ENCODE peak calls at places on chromosomes 12 and 14, in six cellular contexts. M, I, S, A, B and X are unnamed samples.

GRCh38 chr12:53298154-53298553 is 1.3 kb upstream of the MYG1 start:
- DNase-seq in I (no peak), B (peak), S (peak), A (no peak), M (no peak), X (peak)

GRCh38 chr14:76918751-76919421 is 92.7 kb downstream of the LRRC74A start:
- DNase-seq in A (no peak), S (peak), I (peak), M (no peak), B (peak), X (peak)

GRCh38 chr12:79409562-79409961 is 281.2 kb downstream of the PAWR start:
- DNase-seq in S (peak), B (no peak), M (no peak), I (no peak), A (no peak), X (peak)

GRCh38 chr14:55099741-55100140 is 29.3 kb upstream of the LGALS3 start:
- DNase-seq in B (no peak), A (no peak), S (peak), M (no peak), I (no peak), X (peak)

GRCh38 chr12:93539821-93540220 is 32.7 kb upstream of the SOCS2 start:
- DNase-seq in I (no peak), S (no peak), A (no peak), M (no peak), B (no peak), X (no peak)

GRCh38 chr12:59657266-59657665 is 61.4 kb downstream of the SLC16A7 start:
- DNase-seq in B (no peak), M (no peak), S (peak), A (no peak), I (no peak), X (peak)

GRCh38 chr12:128932521-128932920 is 79.2 kb downstream of the GLT1D1 start:
- DNase-seq in I (no peak), A (no peak), B (no peak), M (no peak), S (no peak), X (no peak)

GRCh38 chr14:95530461-95531170 is 4.2 kb upstream of the GLRX5 start:
- DNase-seq in I (no peak), A (no peak), B (peak), S (no peak), M (no peak), X (no peak)

GRCh38 chr12:5904441-5904840 is 40.6 kb downstream of the ANO2 start:
- DNase-seq in A (no peak), M (no peak), B (no peak), S (no peak), I (no peak), X (no peak)

GRCh38 chr12:101564912-101565311 is 29.9 kb upstream of the MYBPC1 start:
- DNase-seq in I (peak), M (no peak), B (no peak), S (no peak), A (no peak), X (no peak)

GRCh38 chr12:53825246-53826081 is 73.7 kb upstream of the CISTR start:
- DNase-seq in I (no peak), A (no peak), S (peak), M (no peak), B (no peak), X (peak)

GRCh38 chr12:88219861-88220260 is 77.8 kb downstream of the TMTC3 start:
- DNase-seq in M (no peak), S (no peak), B (no peak), I (no peak), A (no peak), X (no peak)

GRCh38 chr14:53430870-53431269 is 277.7 kb upstream of the DDHD1 start:
- DNase-seq in M (no peak), I (no peak), B (no peak), A (no peak), S (peak), X (no peak)

GRCh38 chr12:122413516-122414404 is 8.7 kb downstream of the CLIP1 start:
- DNase-seq in A (no peak), B (no peak), M (no peak), S (no peak), I (no peak), X (no peak)

GRCh38 chr12:112992541-112993398 is 14.5 kb downstream of the OAS2 start:
- DNase-seq in S (peak), I (peak), B (peak), M (peak), A (peak), X (peak)

GRCh38 chr12:388547-389137 is 478 bp downstream of the KDM5A start:
- DNase-seq in M (no peak), A (no peak), B (no peak), S (peak), I (no peak), X (peak)

GRCh38 chr12:90995041-90995440 is 9.7 kb downstream of the EPYC start:
- DNase-seq in S (no peak), I (no peak), A (no peak), B (no peak), M (no peak), X (no peak)

GRCh38 chr12:132391326-132392041 is 62.1 kb upstream of the GALNT9 start:
- DNase-seq in M (no peak), I (no peak), S (no peak), B (no peak), A (no peak), X (no peak)

GRCh38 chr12:116910645-116911449 is at the start of gene FBXW8:
- DNase-seq in I (peak), B (peak), S (peak), M (peak), A (no peak), X (peak)

GRCh38 chr14:20610002-20610765 is 19.0 kb upstream of the RNASE12 start:
- DNase-seq in I (peak), M (no peak), A (no peak), S (peak), B (peak), X (peak)

GRCh38 chr14:62209287-62209899 is 447.2 kb downstream of the SNAPC1 start:
- DNase-seq in M (no peak), S (peak), A (no peak), B (no peak), I (no peak), X (peak)

GRCh38 chr12:98803468-98804209 is 158.5 kb downstream of the APAF1 start:
- DNase-seq in A (no peak), I (no peak), M (no peak), S (peak), B (no peak), X (no peak)

GRCh38 chr14:77457115-77457521 is 283 bp downstream of the VIPAS39 start:
- DNase-seq in A (no peak), I (no peak), S (peak), B (no peak), M (no peak), X (no peak)

GRCh38 chr12:130849561-130850417 is 10.7 kb upstream of the STX2 start:
- DNase-seq in I (peak), B (no peak), A (no peak), M (no peak), S (no peak), X (no peak)

GRCh38 chr12:20716985-20717384 is 21.9 kb downstream of the SLCO1C1 start:
- DNase-seq in B (no peak), M (no peak), A (no peak), I (no peak), S (no peak), X (no peak)

GRCh38 chr12:42508913-42509312 is 80.6 kb downstream of the PRICKLE1 start:
- DNase-seq in B (no peak), M (no peak), A (no peak), I (no peak), S (no peak), X (no peak)

GRCh38 chr14:76337619-76338545 is 38.1 kb upstream of the ESRRB start:
- DNase-seq in B (no peak), I (no peak), S (no peak), M (no peak), A (no peak), X (no peak)

GRCh38 chr12:15049456-15050153 is 76.8 kb downstream of the PDE6H start:
- DNase-seq in A (no peak), M (no peak), S (no peak), I (no peak), B (no peak), X (no peak)

GRCh38 chr12:52391618-52392002 is 6.2 kb upstream of the KRT84 start:
- DNase-seq in I (no peak), S (no peak), B (no peak), M (no peak), A (no peak), X (no peak)

GRCh38 chr12:54017027-54017788 is 8.4 kb downstream of the HOXC8 start:
- DNase-seq in S (no peak), I (peak), B (no peak), M (no peak), A (no peak), X (peak)

GRCh38 chr14:45868377-45868776 is 615.4 kb upstream of the MIS18BP1 start:
- DNase-seq in A (no peak), I (no peak), S (no peak), B (no peak), M (no peak), X (no peak)

GRCh38 chr14:84029720-84030119 is 1500.2 kb upstream of the FLRT2 start:
- DNase-seq in M (no peak), I (no peak), S (no peak), A (no peak), B (no peak), X (peak)

GRCh38 chr12:130405332-130405731 is 67.6 kb downstream of the PIWIL1 start:
- DNase-seq in I (peak), M (no peak), B (no peak), A (no peak), S (no peak), X (no peak)

GRCh38 chr14:32324601-32325000 is 4.5 kb upstream of the AKAP6 start:
- DNase-seq in A (no peak), S (no peak), B (no peak), I (no peak), M (no peak), X (peak)

GRCh38 chr12:50353869-50354593 is 42.4 kb downstream of the FAM186A start:
- DNase-seq in A (no peak), S (peak), I (no peak), B (no peak), M (no peak), X (peak)

GRCh38 chr12:107598906-107599305 is 86.7 kb upstream of the PWP1 start:
- DNase-seq in B (no peak), M (no peak), I (no peak), A (no peak), S (no peak), X (no peak)

GRCh38 chr14:68468437-68469207 is 324.2 kb downstream of the ZFP36L1 start:
- DNase-seq in A (no peak), I (no peak), S (no peak), M (no peak), B (peak), X (peak)
- H3K23ac ChIP-seq in A (no peak), I (no peak), S (no peak), M (no peak), B (no peak), X (no peak)

DNA sequence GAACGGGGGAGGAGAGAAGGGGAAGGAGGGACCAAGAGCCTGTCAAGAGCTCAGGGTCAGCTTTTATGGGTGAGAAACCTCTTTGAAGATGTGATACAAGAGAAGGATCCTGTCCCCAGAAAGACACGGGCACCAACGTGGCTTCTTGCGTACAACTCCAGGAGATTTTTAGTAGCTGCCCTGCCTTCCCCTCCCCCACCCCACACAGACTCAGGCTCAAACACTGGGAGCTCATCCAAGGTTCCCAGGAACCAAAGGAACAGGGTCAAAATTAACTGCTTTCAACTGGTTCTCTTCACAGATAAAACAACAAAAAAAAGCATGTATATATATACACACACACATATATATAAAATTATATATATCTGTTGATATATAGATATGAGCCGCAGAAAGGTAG is 34.6 kb downstream of the APPL2 start:
- DNase-seq in S (no peak), B (no peak), A (no peak), M (no peak), I (no peak), X (no peak)
- H2AFZ ChIP-seq in S (no peak), B (no peak), A (no peak), M (no peak), I (no peak), X (no peak)

DNA sequence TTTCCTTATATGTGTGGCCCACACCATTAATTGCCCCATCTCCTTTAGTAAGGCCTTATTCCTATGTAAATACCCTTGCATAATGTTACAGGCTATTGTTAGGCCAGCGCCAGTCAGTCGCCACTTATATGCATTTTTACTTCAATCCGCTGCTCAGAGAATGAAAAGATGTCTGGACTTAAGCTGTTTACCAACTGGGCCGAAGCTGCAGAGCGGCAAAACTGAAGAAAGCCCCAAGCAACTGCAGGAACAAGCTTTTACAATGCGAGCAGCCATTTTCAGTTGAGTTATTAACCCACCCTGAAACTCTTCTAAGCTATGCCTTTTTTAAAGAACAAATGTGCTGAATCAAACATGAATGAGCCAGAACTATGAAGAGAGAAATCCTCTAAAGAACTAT is 92.1 kb upstream of the OTX2 start:
- DNase-seq in M (no peak), S (no peak), A (no peak), B (no peak), I (no peak), X (no peak)
- H3K23ac ChIP-seq in M (no peak), S (no peak), A (no peak), B (no peak), I (no peak), X (no peak)

GRCh38 chr14:93150227-93151206 is 34.2 kb downstream of the MOAP1 start:
- DNase-seq in A (no peak), M (no peak), S (no peak), B (no peak), I (no peak), X (no peak)

GRCh38 chr14:93146119-93146518 is 30.4 kb upstream of the ITPK1 start:
- DNase-seq in B (no peak), S (no peak), I (no peak), M (no peak), A (no peak), X (no peak)

GRCh38 chr14:93142854-93143652 is 27.3 kb upstream of the ITPK1 start:
- DNase-seq in M (no peak), A (no peak), S (no peak), I (no peak), B (no peak), X (no peak)

DNA sequence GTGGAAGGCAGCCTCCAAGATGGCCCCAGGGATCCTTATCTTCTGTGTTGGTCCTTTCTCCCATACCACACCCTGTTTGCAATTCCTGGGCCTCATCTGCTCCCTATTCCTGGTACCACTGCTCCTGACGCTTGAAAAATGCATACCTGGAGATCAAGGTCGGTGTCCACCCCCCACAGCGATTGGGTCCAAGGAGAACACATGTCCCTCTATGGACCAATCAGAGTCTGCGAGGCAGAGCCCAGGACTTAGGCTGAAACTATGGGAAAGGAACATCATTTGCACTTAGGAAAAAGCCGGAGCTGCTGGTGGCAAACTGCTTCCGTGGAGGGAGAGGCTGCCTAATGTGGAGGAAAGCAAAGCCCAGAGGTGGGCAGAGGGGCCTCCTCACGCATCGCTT is 33.3 kb upstream of the ITPK1 start:
- DNase-seq in I (peak), M (no peak), S (no peak), B (no peak), A (no peak), X (no peak)
- H2AFZ ChIP-seq in I (no peak), M (no peak), S (no peak), B (no peak), A (peak), X (no peak)

GRCh38 chr12:110281549-110282342 is 699 bp downstream of the ATP2A2 start:
- DNase-seq in A (no peak), S (peak), B (peak), M (no peak), I (peak), X (peak)
- H3K23ac ChIP-seq in A (peak), S (peak), B (peak), M (peak), I (no peak), X (peak)